ENCODE peak calls at places on chromosome 17, in four cellular contexts. C is left ventricle myocardium superior; K is stimulated activated effector memory CD8-positive, alpha-beta T cell treated with anti-CD3 and anti-CD28 coated beads, Interleukin-12 subunit alpha, Interleukin-12 subunit beta, amount 100 ng/mL, for 72 hours; L is HTR-8/SVneo. Y is an unnamed sample.

GRCh38 chr17:66200685-66201092 is 8.8 kb upstream of the CEP112 start:
- DNase-seq in C (no peak), K (peak; percentile 50), L (peak; percentile 62), Y (peak; percentile 54)

GRCh38 chr17:60039509-60040442 is 38.9 kb downstream of the HEATR6 start:
- DNase-seq in C (no peak), L (no peak), K (no peak), Y (no peak)

GRCh38 chr17:81329279-81329926 is 34.3 kb upstream of the SLC38A10 start:
- DNase-seq in K (no peak), C (peak; percentile 88), L (peak; percentile 97), Y (peak; percentile 70)

GRCh38 chr17:78315355-78316114 is 44.3 kb downstream of the SOCS3 start:
- DNase-seq in L (peak; percentile 87), K (peak; percentile 62), C (peak; percentile 87), Y (peak; percentile 98)

GRCh38 chr17:491086-492014 is 138.7 kb upstream of the RPH3AL start:
- DNase-seq in K (peak; percentile 76), L (peak; percentile 50), C (peak; percentile 81), Y (no peak)

GRCh38 chr17:42453544-42453943 is 5.1 kb upstream of the ATP6V0A1 start:
- DNase-seq in C (no peak), K (no peak), L (no peak), Y (no peak)

GRCh38 chr17:82064433-82065192 is 991 bp downstream of the DUS1L start:
- DNase-seq in K (no peak), L (no peak), C (no peak), Y (no peak)

GRCh38 chr17:39800540-39800939 is 62.8 kb downstream of the GRB7 start:
- DNase-seq in L (no peak), K (no peak), C (no peak), Y (no peak)

GRCh38 chr17:36849871-36850348 is 87.4 kb upstream of the LHX1 start:
- DNase-seq in C (no peak), K (peak; percentile 64), L (peak; percentile 92), Y (peak; percentile 25)

GRCh38 chr17:4509923-4510614 is 11.4 kb downstream of the SPNS2 start:
- DNase-seq in C (peak; percentile 62), K (no peak), L (no peak), Y (peak; percentile 41)

GRCh38 chr17:2444382-2444781 is 43.5 kb upstream of the MNT start:
- DNase-seq in K (no peak), L (no peak), C (no peak), Y (no peak)

GRCh38 chr17:1304962-1305361 is 25.5 kb downstream of the TRARG1 start:
- DNase-seq in L (no peak), K (no peak), C (no peak), Y (no peak)

GRCh38 chr17:40870136-40870535 is 3.1 kb upstream of the KRT12 start:
- DNase-seq in K (no peak), L (no peak), C (no peak), Y (no peak)

GRCh38 chr17:27233783-27234182 is 60.1 kb upstream of the WSB1 start:
- DNase-seq in L (no peak), K (no peak), C (no peak), Y (no peak)

GRCh38 chr17:68381076-68381900 is 76.0 kb downstream of the WIPI1 start:
- DNase-seq in K (no peak), C (no peak), L (peak; percentile 90), Y (peak; percentile 88)

GRCh38 chr17:6546069-6546718 is 10.2 kb downstream of the PITPNM3 start:
- DNase-seq in L (no peak), C (no peak), K (no peak), Y (peak; percentile 79)

GRCh38 chr17:13114601-13115024 is 96.8 kb upstream of the ELAC2 start:
- DNase-seq in C (peak; percentile 41), L (peak; percentile 66), K (no peak), Y (peak; percentile 19)

GRCh38 chr17:14427914-14428639 is 127.2 kb downstream of the HS3ST3B1 start:
- DNase-seq in C (no peak), L (no peak), K (peak; percentile 62), Y (no peak)

GRCh38 chr17:9037741-9038140 is 16.4 kb downstream of the NTN1 start:
- DNase-seq in C (no peak), L (no peak), K (no peak), Y (no peak)